ENCODE peak calls at places on chromosomes 4 and X, in four cellular contexts. M is choroid plexus epithelial cell, Y is heart left ventricle, F is tibial artery. G is an unnamed sample.

GRCh38 chr4:105637409-105638258 is 70.9 kb downstream of the INTS12 start:
- DNase-seq in M (peak), Y (peak), F (peak), G (no peak)

GRCh38 chr4:123609829-123610228 is 213.2 kb downstream of the SPRY1 start:
- DNase-seq in M (no peak), Y (no peak), F (no peak), G (no peak)

GRCh38 chrX:17375631-17376380 is 806 bp downstream of the NHS start:
- DNase-seq in M (peak), Y (peak), F (peak), G (no peak)

GRCh38 chr4:153346563-153346962 is 2.1 kb downstream of the MND1 start:
- DNase-seq in M (peak), Y (no peak), F (no peak), G (no peak)

GRCh38 chrX:51896626-51897025 is 3.2 kb downstream of the MAGED1 start:
- DNase-seq in M (no peak), Y (no peak), F (no peak), G (no peak)

GRCh38 chr4:155040031-155040430 is 168.4 kb upstream of the NPY2R start:
- DNase-seq in M (no peak), Y (no peak), F (no peak), G (no peak)

GRCh38 chrX:41541381-41541780 is 94.2 kb downstream of the NYX start:
- DNase-seq in M (no peak), Y (no peak), F (no peak), G (no peak)

GRCh38 chrX:10615931-10616780 is 4.2 kb downstream of the MID1 start:
- DNase-seq in M (peak), Y (no peak), F (peak), G (no peak)

GRCh38 chrX:29318051-29318450 is 730.8 kb downstream of the IL1RAPL1 start:
- DNase-seq in M (peak), Y (no peak), F (no peak), G (no peak)

GRCh38 chr4:105234582-105234981 is 87.9 kb downstream of the TET2 start:
- DNase-seq in M (no peak), Y (no peak), F (no peak), G (no peak)

GRCh38 chr4:181897935-181898334 is 345.3 kb upstream of the TENM3 start:
- DNase-seq in M (peak), Y (no peak), F (no peak), G (no peak)

GRCh38 chrX:53317365-53318069 is 36.1 kb upstream of the IQSEC2 start:
- DNase-seq in M (peak), Y (peak), F (peak), G (peak)

GRCh38 chr4:98711526-98711925 is 53.1 kb upstream of the TSPAN5 start:
- DNase-seq in M (peak), Y (no peak), F (no peak), G (no peak)

GRCh38 chr4:185112104-185112503 is 31.0 kb upstream of the SLC25A4 start:
- DNase-seq in M (peak), Y (no peak), F (peak), G (no peak)

GRCh38 chr4:998096-998691 is 5.0 kb upstream of the SLC26A1 start:
- DNase-seq in M (no peak), Y (peak), F (no peak), G (no peak)

GRCh38 chr4:996030-996993 is 3.1 kb upstream of the SLC26A1 start:
- DNase-seq in M (no peak), Y (peak), F (no peak), G (no peak)

GRCh38 chr4:996994-997374 is 3.8 kb upstream of the SLC26A1 start:
- DNase-seq in M (no peak), Y (peak), F (no peak), G (no peak)

GRCh38 chr4:995311-996026 is 2.3 kb upstream of the SLC26A1 start:
- DNase-seq in M (no peak), Y (peak), F (no peak), G (no peak)

GRCh38 chr4:997375-998071 is 4.3 kb upstream of the SLC26A1 start:
- DNase-seq in M (no peak), Y (peak), F (no peak), G (no peak)
- H3K4me3 ChIP-seq in M (peak), Y (peak), F (peak), G (no peak)

DNA sequence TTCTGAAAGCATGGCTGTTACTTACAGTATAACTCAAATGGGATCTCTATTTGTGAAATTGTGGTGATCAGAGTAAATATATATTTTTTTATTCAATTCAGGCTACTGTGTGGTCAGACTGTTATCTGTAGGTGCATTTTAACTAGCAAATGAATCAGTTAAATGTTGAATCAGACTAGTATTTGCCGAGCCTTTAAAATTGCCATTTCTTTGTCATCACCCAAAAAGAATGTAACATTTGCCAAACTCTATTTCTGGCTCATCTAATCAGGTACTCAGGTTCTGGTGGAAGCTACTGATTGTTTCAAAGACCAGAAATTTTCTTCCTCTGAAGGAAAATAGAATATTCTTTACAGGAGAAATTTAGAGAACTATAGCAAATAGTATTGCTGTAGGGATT is 1.8 kb upstream of the NAA15 start:
- DNase-seq in M (no peak), Y (no peak), F (no peak), G (no peak)
- H3K4me3 ChIP-seq in M (peak), Y (peak), F (no peak), G (peak)

GRCh38 chr4:10459305-10459704 is 2.1 kb upstream of the ZNF518B start:
- DNase-seq in M (no peak), Y (no peak), F (no peak), G (no peak)

GRCh38 chr4:10462876-10463275 is 5.7 kb upstream of the ZNF518B start:
- DNase-seq in M (no peak), Y (no peak), F (no peak), G (no peak)

GRCh38 chr4:10460313-10461047 is 3.3 kb upstream of the ZNF518B start:
- DNase-seq in M (no peak), Y (no peak), F (no peak), G (no peak)

GRCh38 chr4:10461091-10461849 is 4.0 kb upstream of the ZNF518B start:
- DNase-seq in M (peak), Y (peak), F (peak), G (peak)

DNA sequence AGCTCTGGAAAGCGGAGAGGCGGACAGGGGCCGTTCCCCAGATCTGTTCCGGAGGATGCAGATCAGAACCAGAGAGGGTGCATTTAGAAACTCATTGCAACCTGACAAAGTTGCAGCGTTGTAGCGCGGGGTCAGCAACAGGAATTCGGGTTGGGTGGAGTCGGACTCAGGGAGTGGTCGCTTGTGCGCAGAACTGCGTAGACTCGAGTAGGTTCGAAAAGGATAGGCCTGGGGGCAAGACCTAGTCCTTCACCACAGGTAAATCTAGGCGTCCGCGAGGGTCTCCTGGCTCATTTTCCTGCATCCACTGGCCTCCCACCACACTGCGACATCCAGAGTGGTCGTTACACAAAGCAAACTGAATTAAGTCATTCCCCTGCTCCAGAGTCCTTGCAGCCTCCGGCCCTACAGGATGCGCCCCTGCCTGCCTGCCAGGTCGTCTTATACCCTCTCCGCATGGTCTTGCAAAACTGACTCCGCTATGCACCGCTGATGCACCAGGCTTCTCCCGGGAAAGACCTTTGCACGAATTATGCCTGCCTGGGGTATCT is 4.7 kb upstream of the ZNF518B start:
- DNase-seq in M (no peak), Y (no peak), F (no peak), G (no peak)
- H3K4me3 ChIP-seq in M (no peak), Y (peak), F (peak), G (no peak)

DNA sequence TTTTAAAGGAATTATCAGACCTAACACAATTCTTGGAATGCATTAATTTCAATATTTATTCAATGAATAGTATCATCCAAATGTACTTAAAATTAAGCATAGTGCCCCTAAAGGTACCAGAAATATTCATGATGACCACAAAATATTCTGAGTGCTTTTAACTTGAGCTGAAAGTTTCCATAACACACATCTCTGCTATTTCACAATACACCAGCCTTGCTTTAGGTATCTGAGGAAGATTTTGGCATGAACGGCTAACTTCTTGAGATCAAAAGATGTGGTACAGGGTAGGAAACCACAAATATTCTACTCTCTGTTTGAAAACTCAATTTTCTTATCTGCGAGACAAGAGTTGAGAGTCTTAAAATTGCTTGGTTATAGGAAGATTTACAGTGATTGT is 538.3 kb upstream of the PCDH7 start:
- DNase-seq in M (peak), Y (no peak), F (no peak), G (no peak)
- H3K4me3 ChIP-seq in M (no peak), Y (no peak), F (no peak), G (no peak)

DNA sequence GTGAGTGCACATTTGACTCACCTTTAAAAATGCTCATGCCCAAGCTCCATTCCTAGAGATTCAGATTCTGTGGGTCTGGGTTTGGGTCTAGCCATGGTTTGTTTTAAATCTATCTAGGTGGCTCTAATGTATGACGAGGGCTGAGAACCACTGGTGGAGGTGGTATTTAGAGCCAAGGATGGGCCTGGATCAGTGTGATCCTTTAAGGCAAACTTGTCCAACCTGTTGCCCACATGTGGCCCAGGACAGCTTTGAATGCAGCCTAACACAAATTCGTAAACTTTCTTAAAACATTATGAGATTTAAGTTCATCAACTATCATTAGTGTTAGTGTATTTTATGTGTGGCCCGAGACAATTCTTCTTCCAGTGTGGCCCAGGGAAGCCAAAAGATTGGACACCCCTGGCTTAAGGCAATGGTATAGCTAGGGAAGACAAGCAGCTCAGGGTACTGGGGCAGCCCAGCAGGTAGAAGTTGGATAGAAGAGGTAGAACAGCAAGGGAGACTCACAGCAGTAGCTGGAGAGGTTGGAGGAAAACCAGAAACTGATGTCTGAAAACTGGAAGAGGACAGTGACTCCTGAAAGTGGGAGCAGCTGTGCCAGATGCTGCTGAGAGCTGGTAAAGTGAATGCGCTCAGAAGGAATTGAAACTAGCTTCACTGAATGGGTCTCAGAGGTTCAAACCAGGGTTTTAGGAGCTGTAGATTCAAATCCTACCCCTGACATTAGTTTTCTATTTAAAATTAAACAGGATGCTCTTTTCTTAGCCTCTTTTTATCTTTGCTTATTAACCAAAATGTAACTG is 18.2 kb downstream of the ADD1 start:
- DNase-seq in M (no peak), Y (no peak), F (no peak), G (no peak)
- H3K4me3 ChIP-seq in M (no peak), Y (peak), F (no peak), G (no peak)

GRCh38 chrX:40167240-40168182 is 69.8 kb upstream of the BCOR start:
- DNase-seq in M (no peak), Y (peak), F (no peak), G (peak)

GRCh38 chrX:40168183-40169015 is 70.6 kb upstream of the BCOR start:
- DNase-seq in M (no peak), Y (no peak), F (no peak), G (no peak)

GRCh38 chrX:40170830-40171512 is 73.2 kb upstream of the BCOR start:
- DNase-seq in M (no peak), Y (no peak), F (no peak), G (peak)

GRCh38 chrX:40171513-40172168 is 73.9 kb upstream of the BCOR start:
- DNase-seq in M (peak), Y (peak), F (no peak), G (no peak)

GRCh38 chrX:40169193-40170086 is 71.7 kb upstream of the BCOR start:
- DNase-seq in M (peak), Y (peak), F (no peak), G (peak)
- H3K4me3 ChIP-seq in M (peak), Y (no peak), F (no peak), G (peak)

GRCh38 chr4:7939377-7940108 is at the start of gene AFAP1:
- DNase-seq in M (peak), Y (peak), F (peak), G (peak)
- H3K4me3 ChIP-seq in M (peak), Y (peak), F (peak), G (peak)

GRCh38 chrX:150982235-150982785 is 825 bp upstream of the HMGB3 start:
- DNase-seq in M (peak), Y (no peak), F (no peak), G (no peak)

GRCh38 chrX:150980711-150981110 is 2.4 kb upstream of the HMGB3 start:
- DNase-seq in M (no peak), Y (no peak), F (no peak), G (no peak)

GRCh38 chrX:150984164-150984824 is 1.2 kb downstream of the HMGB3 start:
- DNase-seq in M (no peak), Y (no peak), F (no peak), G (no peak)

GRCh38 chrX:150982786-150983525 is at the start of gene HMGB3:
- DNase-seq in M (peak), Y (peak), F (peak), G (peak)

DNA sequence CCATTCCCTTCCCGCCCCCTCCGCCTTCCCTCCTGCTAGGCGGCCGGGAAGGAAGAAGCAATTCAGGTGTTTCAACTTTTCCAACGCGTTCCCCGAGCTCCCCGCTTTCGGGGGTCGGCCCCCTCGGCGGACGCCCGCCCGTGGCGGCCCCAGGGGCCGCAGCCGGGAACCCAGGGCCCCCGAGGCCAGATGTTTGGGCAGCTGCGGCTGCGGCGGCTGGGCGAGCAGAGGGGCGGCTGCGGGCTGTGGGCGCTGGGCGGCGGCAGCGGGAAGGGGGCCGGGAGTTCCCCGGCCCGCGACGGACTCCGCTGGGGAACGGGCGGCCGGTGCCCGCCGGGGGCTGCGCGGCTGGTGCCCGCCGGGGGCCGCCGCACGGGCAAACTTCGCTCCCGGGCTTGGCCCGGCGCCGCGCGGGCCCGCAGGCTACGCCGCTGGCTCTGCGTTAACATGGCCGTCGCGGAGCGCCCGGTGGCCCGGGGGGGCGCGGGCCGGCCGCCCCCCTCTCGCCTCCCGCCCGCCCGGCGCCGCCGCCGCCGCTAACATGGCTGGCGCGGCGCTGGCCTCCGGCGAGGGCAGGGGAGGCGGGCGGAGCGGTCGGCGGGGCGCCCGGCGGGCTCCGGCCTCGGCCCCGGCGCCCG is 510 bp downstream of the HMGB3 start:
- DNase-seq in M (no peak), Y (no peak), F (no peak), G (no peak)
- H3K4me3 ChIP-seq in M (peak), Y (peak), F (peak), G (no peak)

GRCh38 chr4:115028682-115029385 is 84.6 kb downstream of the NDST4 start:
- DNase-seq in M (no peak), Y (no peak), F (no peak), G (no peak)
- H3K4me3 ChIP-seq in M (no peak), Y (no peak), F (no peak), G (no peak)

G was measured in CD4-positive, CD25-positive, alpha-beta regulatory T cell.